ENCODE peak calls at places on chromosomes 11 and 22, in six cellular contexts. L, T, H, G, P and Y are unnamed samples.
A peak's percentile ranks its signal among the peaks of the same experiment; 100 is the strongest.

GRCh38 chr11:75888391-75888790 is 73.4 kb downstream of the UVRAG start:
- DNase-seq in L (no peak), T (no peak), H (no peak), G (no peak), P (no peak), Y (no peak)

GRCh38 chr11:82995754-82996398 is 75.8 kb downstream of the RAB30 start:
- DNase-seq in L (peak; percentile 84), T (peak; percentile 73), H (no peak), G (no peak), P (no peak), Y (no peak)

GRCh38 chr11:82896183-82896582 is 4.0 kb downstream of the PRCP start:
- DNase-seq in L (no peak), T (no peak), H (no peak), G (no peak), P (no peak), Y (no peak)

GRCh38 chr22:32684148-32684821 is 117.2 kb upstream of the TIMP3 start:
- DNase-seq in L (peak; percentile 50), T (no peak), H (no peak), G (no peak), P (no peak), Y (no peak)

GRCh38 chr11:73518195-73518594 is 79.7 kb downstream of the FAM168A start:
- DNase-seq in L (no peak), T (no peak), H (no peak), G (no peak), P (no peak), Y (no peak)

GRCh38 chr11:64444838-64445441 is 86.0 kb downstream of the RPS6KA4 start:
- DNase-seq in L (peak; percentile 25), T (peak; percentile 36), H (peak; percentile 25), G (no peak), P (no peak), Y (no peak)

GRCh38 chr22:49439373-49439772 is 388.3 kb downstream of the BRD1 start:
- DNase-seq in L (no peak), T (no peak), H (no peak), G (no peak), P (no peak), Y (no peak)

GRCh38 chr11:5736396-5736795 is at the start of gene OR56B1:
- DNase-seq in L (no peak), T (no peak), H (no peak), G (no peak), P (no peak), Y (no peak)

GRCh38 chr11:16805942-16806341 is 67.5 kb downstream of the C11orf58 start:
- DNase-seq in L (no peak), T (no peak), H (no peak), G (no peak), P (no peak), Y (no peak)

GRCh38 chr11:119295178-119295577 is 21.8 kb downstream of the MCAM start:
- DNase-seq in L (peak; percentile 35), T (peak; percentile 64), H (peak; percentile 47), G (no peak), P (no peak), Y (no peak)

GRCh38 chr22:50292643-50293440 is 14.6 kb downstream of the PLXNB2 start:
- DNase-seq in L (no peak), T (no peak), H (no peak), G (no peak), P (no peak), Y (no peak)

GRCh38 chr22:45008853-45009751 is 703 bp downstream of the PHF21B start:
- DNase-seq in L (peak; percentile 21), T (no peak), H (no peak), G (no peak), P (no peak), Y (no peak)

GRCh38 chr22:41682033-41682807 is 6.4 kb downstream of the SNU13 start:
- DNase-seq in L (peak; percentile 93), T (peak; percentile 85), H (peak; percentile 85), G (peak; percentile 72), P (peak; percentile 82), Y (peak; percentile 86)

DNA sequence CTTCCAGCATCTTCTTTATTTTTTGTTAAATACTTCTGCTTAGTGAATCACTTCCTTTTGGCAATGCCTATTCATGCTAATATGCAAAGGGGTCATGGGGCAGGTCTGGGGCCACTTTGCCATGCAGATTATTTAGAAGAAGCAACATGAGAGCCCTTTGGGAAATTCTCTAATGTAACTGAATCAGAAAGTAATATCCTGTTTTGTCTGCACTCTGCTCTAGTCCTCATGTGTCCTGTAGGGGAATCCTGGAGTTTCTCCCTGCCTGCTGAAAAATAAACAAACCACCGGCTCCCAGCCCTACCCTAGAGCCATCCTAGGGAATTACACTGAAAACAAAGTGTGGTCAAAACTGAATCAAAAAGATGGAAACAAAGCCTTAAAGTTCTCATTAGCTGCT is 176.4 kb upstream of the POU2AF2 start:
- DNase-seq in L (peak; percentile 62), T (no peak), H (peak; percentile 3), G (no peak), P (no peak), Y (peak; percentile 63)
- TF ChIP-seq CTCF in L (peak; percentile 52), T (no peak), H (no peak), G (no peak), P (no peak), Y (no peak)

GRCh38 chr22:31654408-31654807 is 7.6 kb downstream of the PISD start:
- DNase-seq in L (no peak), T (no peak), H (no peak), G (no peak), P (no peak), Y (no peak)
- TF ChIP-seq CTCF in L (no peak), T (no peak), H (no peak), G (no peak), P (no peak), Y (no peak)

DNA sequence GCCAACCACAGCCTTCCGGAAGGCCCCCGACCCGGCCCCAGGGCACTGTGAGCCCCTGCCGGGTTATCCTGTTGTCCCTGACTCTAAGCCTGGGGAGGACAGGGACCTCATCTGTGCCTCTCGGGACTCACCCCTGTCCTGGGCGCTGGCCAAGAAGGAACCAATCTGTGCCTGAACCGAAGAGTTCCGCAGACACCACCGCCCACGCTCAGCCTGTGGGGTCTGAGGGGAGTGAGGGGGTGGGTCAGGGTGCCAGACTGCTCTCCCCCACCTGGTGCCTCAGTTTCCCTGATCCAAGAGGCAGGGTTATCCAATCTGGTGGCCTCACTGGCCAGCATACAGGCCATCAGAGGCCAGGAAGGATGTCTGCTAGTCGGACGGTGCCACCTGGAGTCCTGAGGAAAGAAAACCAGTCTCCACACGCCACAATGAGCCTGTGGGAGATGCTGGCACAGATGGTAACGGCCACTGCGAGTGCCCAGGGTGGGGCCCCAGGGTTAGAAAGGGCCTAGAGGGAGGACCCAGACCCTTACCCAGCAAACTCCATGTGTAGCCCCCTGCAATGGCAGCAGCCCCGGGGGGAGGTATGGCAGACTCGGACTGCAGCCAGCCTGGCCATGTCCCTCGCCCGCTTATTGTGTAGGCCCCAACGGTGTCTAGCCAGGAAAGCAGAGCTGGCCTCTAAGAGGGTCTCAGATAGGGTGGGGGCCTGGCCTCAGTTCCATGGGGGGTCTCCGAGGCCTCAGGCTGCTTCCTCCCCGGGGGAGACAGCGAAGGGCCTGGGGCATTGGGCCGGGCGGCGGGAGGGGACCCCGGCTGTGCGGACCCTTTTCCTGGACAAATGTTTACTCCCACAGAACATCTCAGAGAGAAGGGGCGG is 827 bp upstream of the TNNT3 start:
- DNase-seq in L (no peak), T (no peak), H (peak; percentile 31), G (no peak), P (no peak), Y (no peak)
- TF ChIP-seq CTCF in L (no peak), T (no peak), H (peak; percentile 31), G (no peak), P (no peak), Y (no peak)

DNA sequence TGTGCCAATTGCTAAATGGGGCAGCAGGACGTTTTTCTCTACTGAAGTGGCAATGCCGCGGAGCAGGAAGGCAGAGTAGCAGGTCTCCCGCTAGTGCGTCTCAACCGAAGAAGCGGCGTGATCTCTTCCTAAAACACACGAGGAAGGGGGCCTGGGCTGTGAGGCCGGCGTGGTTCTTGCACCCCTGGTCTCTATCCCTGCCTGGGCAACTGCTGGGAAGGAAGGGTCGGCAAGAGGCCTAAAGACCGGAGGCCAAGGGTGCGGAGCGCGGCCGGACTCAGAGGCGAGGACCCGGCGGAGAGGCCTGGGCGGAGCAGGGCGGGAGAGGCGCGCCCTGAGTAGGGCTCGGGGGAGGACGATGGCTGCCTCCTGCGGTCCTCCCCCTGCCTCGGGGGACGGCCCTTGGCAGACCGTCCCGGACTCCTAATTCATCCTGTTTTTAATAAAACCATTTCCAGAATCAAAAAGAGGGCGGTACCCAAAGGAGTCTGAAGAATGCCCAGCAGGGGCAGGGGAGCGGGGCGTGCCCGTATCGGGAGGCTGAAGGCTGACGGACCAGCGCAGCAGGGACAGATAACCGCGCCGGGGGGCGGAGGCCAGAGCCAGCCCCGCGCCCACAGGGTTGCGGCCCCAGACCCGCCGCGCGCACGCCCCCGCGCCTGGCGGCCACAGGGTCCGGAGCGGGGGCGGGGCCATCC is 559 bp upstream of the APLP2 start:
- DNase-seq in L (peak; percentile 95), T (peak; percentile 95), H (peak; percentile 91), G (peak; percentile 71), P (peak; percentile 50), Y (peak; percentile 51)
- TF ChIP-seq CTCF in L (no peak), T (peak; percentile 29), H (no peak), G (no peak), P (no peak), Y (peak; percentile 17)

DNA sequence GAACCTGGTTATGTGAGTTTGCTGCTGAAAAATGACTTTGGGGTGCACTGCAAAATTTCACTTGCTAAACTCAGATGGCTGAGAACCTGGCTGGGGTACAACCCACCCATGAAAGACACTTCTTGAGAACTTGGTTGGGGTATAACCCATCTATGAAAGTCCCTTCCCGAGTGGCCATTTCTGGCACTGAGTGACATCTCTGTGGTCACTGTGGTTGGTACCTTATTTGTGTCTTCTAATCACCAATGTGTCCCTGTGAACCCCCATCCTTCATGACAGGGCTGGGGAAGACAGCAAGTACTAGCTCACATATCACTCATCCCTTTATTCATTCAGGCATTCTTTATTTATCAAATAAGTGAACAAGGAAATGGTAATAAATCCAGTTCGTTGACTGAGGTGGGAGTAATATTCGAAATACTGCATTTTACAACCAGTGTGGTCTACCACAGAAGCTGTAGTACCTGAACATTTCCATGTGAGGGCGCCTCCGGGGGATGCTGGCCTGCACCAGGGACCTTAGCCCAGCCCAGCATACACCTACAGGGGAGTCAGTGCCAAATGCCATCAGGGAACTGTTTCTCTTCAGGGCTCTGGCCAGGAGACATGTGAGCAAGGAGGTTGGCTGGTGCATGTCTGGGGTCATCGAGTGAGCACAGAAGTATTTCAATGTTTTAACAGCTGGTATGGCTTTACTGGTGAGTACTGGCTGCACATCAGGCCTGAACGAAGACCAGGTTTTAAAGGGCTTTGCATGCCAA is 122.1 kb downstream of the CSNK2A3 start:
- DNase-seq in L (no peak), T (no peak), H (no peak), G (no peak), P (no peak), Y (no peak)
- TF ChIP-seq CTCF in L (peak; percentile 25), T (no peak), H (peak; percentile 20), G (no peak), P (no peak), Y (peak; percentile 26)

GRCh38 chr11:61869636-61870428 is 21.5 kb downstream of the FADS3 start:
- DNase-seq in L (peak; percentile 10), T (no peak), H (no peak), G (no peak), P (no peak), Y (no peak)
- TF ChIP-seq CTCF in L (no peak), T (no peak), H (no peak), G (no peak), P (no peak), Y (no peak)